ENCODE peak calls at places on chromosomes 2 and 18, in six cellular contexts. I is IMR-90, V is lower leg skin, G is body of pancreas, Q is sigmoid colon, L is stomach. Z is an unnamed sample.

GRCh38 chr2:188819011-188819410 is 155.2 kb upstream of the COL3A1 start:
- DNase-seq in I (no peak), V (no peak), G (no peak), Q (no peak), L (no peak), Z (no peak)

GRCh38 chr18:74412106-74412880 is 44.8 kb downstream of the DIPK1C start:
- DNase-seq in I (no peak), V (no peak), G (no peak), Q (no peak), L (no peak), Z (no peak)

GRCh38 chr2:98794214-98794810 is 63.4 kb upstream of the MGAT4A start:
- DNase-seq in I (no peak), V (no peak), G (no peak), Q (no peak), L (no peak), Z (peak)

GRCh38 chr2:28153851-28154250 is 238.8 kb upstream of the FOSL2 start:
- DNase-seq in I (no peak), V (no peak), G (no peak), Q (no peak), L (no peak), Z (no peak)

GRCh38 chr18:4807495-4808293 is 352.6 kb upstream of the DLGAP1 start:
- DNase-seq in I (no peak), V (no peak), G (no peak), Q (no peak), L (no peak), Z (no peak)

GRCh38 chr2:169107645-169108044 is 38.3 kb downstream of the DHRS9 start:
- DNase-seq in I (no peak), V (no peak), G (no peak), Q (no peak), L (no peak), Z (no peak)

GRCh38 chr2:70029814-70030409 is 57.4 kb upstream of the PCBP1 start:
- DNase-seq in I (peak), V (peak), G (peak), Q (peak), L (peak), Z (no peak)

GRCh38 chr2:177275671-177276070 is 11.1 kb upstream of the NFE2L2 start:
- DNase-seq in I (peak), V (no peak), G (no peak), Q (no peak), L (no peak), Z (no peak)

GRCh38 chr2:54008439-54008838 is 37.6 kb upstream of the PSME4 start:
- DNase-seq in I (no peak), V (no peak), G (no peak), Q (no peak), L (no peak), Z (no peak)

GRCh38 chr2:121888189-121888557 is 132.7 kb downstream of the TSN start:
- DNase-seq in I (no peak), V (no peak), G (no peak), Q (no peak), L (no peak), Z (no peak)

GRCh38 chr2:43399515-43400245 is 173.3 kb upstream of the ZFP36L2 start:
- DNase-seq in I (peak), V (no peak), G (no peak), Q (peak), L (no peak), Z (no peak)

GRCh38 chr2:145356046-145356445 is 836.1 kb upstream of the ZEB2 start:
- DNase-seq in I (peak), V (no peak), G (no peak), Q (no peak), L (no peak), Z (no peak)

GRCh38 chr2:75539955-75540716 is 20.6 kb downstream of the EVA1A start:
- DNase-seq in I (no peak), V (no peak), G (no peak), Q (no peak), L (no peak), Z (peak)

GRCh38 chr18:23667114-23667513 is 4.4 kb upstream of the ANKRD29 start:
- DNase-seq in I (no peak), V (no peak), G (no peak), Q (no peak), L (no peak), Z (no peak)

GRCh38 chr2:58571181-58571852 is 330.2 kb upstream of the FANCL start:
- DNase-seq in I (peak), V (peak), G (peak), Q (no peak), L (no peak), Z (no peak)

GRCh38 chr18:48136544-48137353 is 206.3 kb upstream of the SMAD2 start:
- DNase-seq in I (no peak), V (no peak), G (peak), Q (no peak), L (peak), Z (no peak)

GRCh38 chr2:48600917-48601316 is 16.7 kb upstream of the GTF2A1L start:
- DNase-seq in I (peak), V (no peak), G (no peak), Q (no peak), L (no peak), Z (no peak)

GRCh38 chr18:49730951-49731391 is 82.4 kb downstream of the ACAA2 start:
- DNase-seq in I (no peak), V (no peak), G (no peak), Q (no peak), L (no peak), Z (no peak)

GRCh38 chr18:54776282-54776977 is 51.8 kb upstream of the RAB27B start:
- DNase-seq in I (peak), V (peak), G (no peak), Q (no peak), L (no peak), Z (no peak)

GRCh38 chr2:230640540-230641011 is 72.1 kb upstream of the CAB39 start:
- DNase-seq in I (peak), V (no peak), G (no peak), Q (no peak), L (no peak), Z (no peak)

GRCh38 chr2:108988076-108988795 is 784 bp downstream of the EDAR start:
- DNase-seq in I (no peak), V (no peak), G (no peak), Q (no peak), L (no peak), Z (no peak)

GRCh38 chr2:152455738-152456137 is 120.8 kb downstream of the FMNL2 start:
- DNase-seq in I (no peak), V (no peak), G (no peak), Q (no peak), L (no peak), Z (no peak)

GRCh38 chr2:43083710-43084698 is 142.4 kb downstream of the ZFP36L2 start:
- DNase-seq in I (peak), V (no peak), G (no peak), Q (peak), L (no peak), Z (no peak)

GRCh38 chr2:2641541-2642410 is 310.7 kb upstream of the MYT1L start:
- DNase-seq in I (no peak), V (no peak), G (no peak), Q (peak), L (no peak), Z (peak)

GRCh38 chr2:159758686-159759085 is 39.3 kb downstream of the CD302 start:
- DNase-seq in I (no peak), V (no peak), G (no peak), Q (no peak), L (no peak), Z (no peak)

GRCh38 chr2:9251154-9252001 is 44.8 kb downstream of the ASAP2 start:
- DNase-seq in I (peak), V (no peak), G (no peak), Q (no peak), L (peak), Z (no peak)

GRCh38 chr2:185372188-185372587 is 366.4 kb upstream of the FSIP2 start:
- DNase-seq in I (no peak), V (no peak), G (no peak), Q (no peak), L (no peak), Z (no peak)

GRCh38 chr18:68735498-68736343 is 20.8 kb upstream of the TMX3 start:
- DNase-seq in I (peak), V (no peak), G (no peak), Q (no peak), L (no peak), Z (no peak)

GRCh38 chr2:198604599-198604998 is 800.2 kb downstream of the PLCL1 start:
- DNase-seq in I (no peak), V (no peak), G (no peak), Q (no peak), L (no peak), Z (no peak)

GRCh38 chr2:124482551-124482950 is 457.5 kb downstream of the CNTNAP5 start:
- DNase-seq in I (no peak), V (no peak), G (no peak), Q (no peak), L (no peak), Z (no peak)

GRCh38 chr2:222797308-222797707 is 63.5 kb upstream of the ACSL3 start:
- DNase-seq in I (peak), V (no peak), G (no peak), Q (no peak), L (no peak), Z (no peak)

GRCh38 chr2:155372969-155373368 is 674.5 kb downstream of the KCNJ3 start:
- DNase-seq in I (no peak), V (no peak), G (no peak), Q (no peak), L (no peak), Z (no peak)
- TF ChIP-seq CTCF in I (no peak), V (no peak), G (peak), Q (no peak), L (no peak), Z (no peak)

GRCh38 chr2:127422631-127423475 is 4.6 kb downstream of the PROC start:
- DNase-seq in I (no peak), V (peak), G (no peak), Q (peak), L (peak), Z (no peak)
- H3K4me3 ChIP-seq in I (peak), V (no peak), G (no peak), Q (peak), L (peak), Z (peak)

GRCh38 chr18:79943608-79944125 is 7.8 kb downstream of the SLC66A2 start:
- DNase-seq in I (no peak), V (no peak), G (no peak), Q (peak), L (no peak), Z (no peak)

GRCh38 chr18:79942211-79942610 is 9.2 kb downstream of the SLC66A2 start:
- DNase-seq in I (no peak), V (no peak), G (no peak), Q (no peak), L (peak), Z (no peak)

GRCh38 chr18:79941473-79942119 is 9.9 kb downstream of the SLC66A2 start:
- DNase-seq in I (no peak), V (no peak), G (peak), Q (peak), L (peak), Z (no peak)

GRCh38 chr18:79944126-79944731 is 7.2 kb downstream of the SLC66A2 start:
- DNase-seq in I (no peak), V (no peak), G (peak), Q (peak), L (peak), Z (no peak)

DNA sequence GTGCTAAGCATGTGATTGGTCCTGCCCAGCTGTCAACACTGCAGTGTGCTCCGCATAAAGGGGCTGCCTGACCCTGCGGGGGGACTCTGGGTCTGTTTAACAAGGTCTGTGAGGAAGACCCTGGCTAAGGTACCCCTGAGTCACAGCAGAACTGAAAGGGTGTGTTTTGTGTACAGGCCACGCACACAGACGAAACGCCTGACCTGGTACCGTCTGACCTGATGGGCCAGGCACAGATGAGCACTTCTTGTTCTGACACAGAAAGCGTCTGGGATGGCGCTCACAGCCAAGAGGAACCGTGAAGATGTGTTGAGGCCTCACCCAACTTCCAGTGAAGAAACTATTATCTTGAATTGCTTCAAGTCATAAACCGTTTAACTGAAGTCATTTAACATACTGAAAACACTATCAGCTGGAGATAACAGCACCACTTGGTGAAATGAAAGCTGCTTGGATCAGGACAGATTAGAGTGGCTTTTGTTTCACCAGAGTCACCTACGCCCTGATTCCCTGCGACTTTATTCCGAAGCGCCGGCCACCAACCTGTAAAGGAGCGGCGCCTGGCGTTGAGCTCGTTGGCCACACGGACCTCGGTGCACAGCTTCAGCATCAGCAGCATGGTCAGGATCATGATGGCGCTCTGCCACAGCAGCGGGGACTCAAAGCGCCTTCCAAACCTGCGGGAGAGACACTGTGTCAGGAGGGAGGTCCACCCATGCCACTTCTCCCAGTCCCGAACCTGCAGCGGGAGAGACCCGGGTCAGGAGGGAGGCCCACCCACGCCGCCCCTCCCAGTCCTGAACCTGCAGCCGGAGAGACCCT is 8.5 kb downstream of the SLC66A2 start:
- DNase-seq in I (no peak), V (no peak), G (peak), Q (peak), L (peak), Z (no peak)
- TF ChIP-seq POLR2A in I (no peak), V (no peak), G (no peak), Q (no peak), L (no peak), Z (no peak)

DNA sequence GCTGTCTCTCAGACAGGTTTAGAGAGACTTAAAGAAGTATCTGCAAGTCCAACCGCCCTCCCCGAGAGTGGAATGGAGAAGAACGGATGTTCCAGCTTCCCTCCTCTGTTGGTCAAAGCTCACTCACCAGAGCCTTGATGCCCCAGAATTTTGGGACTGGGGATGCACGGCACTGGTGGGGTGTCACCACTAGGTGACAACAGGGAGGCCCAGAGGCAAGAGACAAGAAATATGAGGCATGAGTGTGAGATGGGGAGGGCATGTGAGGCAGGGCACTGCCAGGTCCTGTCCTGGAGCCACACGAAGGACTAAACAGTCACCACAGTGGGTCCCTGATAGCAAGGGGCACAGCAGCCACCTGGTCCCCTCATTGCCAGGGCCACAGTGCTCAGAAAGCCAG is 35.1 kb upstream of the SH3BP4 start:
- DNase-seq in I (no peak), V (no peak), G (no peak), Q (no peak), L (no peak), Z (no peak)
- TF ChIP-seq CTCF in I (no peak), V (no peak), G (no peak), Q (no peak), L (no peak), Z (no peak)

GRCh38 chr2:44972771-44973535 is 31.5 kb downstream of the SIX3 start:
- DNase-seq in I (no peak), V (no peak), G (no peak), Q (no peak), L (no peak), Z (no peak)
- H3K4me3 ChIP-seq in I (no peak), V (no peak), G (no peak), Q (no peak), L (no peak), Z (no peak)

GRCh38 chr2:31249009-31249690 is 15.2 kb downstream of the EHD3 start:
- DNase-seq in I (no peak), V (no peak), G (no peak), Q (no peak), L (no peak), Z (no peak)
- TF ChIP-seq POLR2A in I (no peak), V (no peak), G (no peak), Q (no peak), L (no peak), Z (no peak)

GRCh38 chr2:241702405-241703127 is 727 bp downstream of the ING5 start:
- DNase-seq in I (peak), V (peak), G (peak), Q (peak), L (peak), Z (no peak)
- TF ChIP-seq CTCF in I (no peak), V (peak), G (peak), Q (peak), L (no peak), Z (no peak)